ENCODE peak calls at places on chromosome 3, in five cellular contexts. O is A549, A is B cell, Z is GM10248, M is cardiac fibroblast. B is an unnamed sample.

GRCh38 chr3:194283218-194284006 is 67.7 kb downstream of the CPN2 start:
- DNase-seq in O (no peak), A (no peak), Z (no peak), M (peak), B (no peak)

GRCh38 chr3:177061382-177061781 is 135.9 kb downstream of the TBL1XR1 start:
- DNase-seq in O (no peak), A (no peak), Z (no peak), M (peak), B (no peak)

GRCh38 chr3:112289011-112289410 is 5.0 kb downstream of the SLC9C1 start:
- DNase-seq in O (no peak), A (no peak), Z (no peak), M (no peak), B (no peak)

GRCh38 chr3:20066079-20066478 is 25.8 kb downstream of the KAT2B start:
- DNase-seq in O (no peak), A (no peak), Z (no peak), M (no peak), B (no peak)

GRCh38 chr3:168688267-168688666 is 592.5 kb upstream of the GOLIM4 start:
- DNase-seq in O (no peak), A (no peak), Z (no peak), M (no peak), B (no peak)

GRCh38 chr3:109411547-109411946 is 74.2 kb upstream of the DPPA4 start:
- DNase-seq in O (no peak), A (no peak), Z (no peak), M (no peak), B (no peak)

GRCh38 chr3:194135806-194136518 is at the start of gene HES1:
- DNase-seq in O (peak), A (peak), Z (peak), M (peak), B (peak)

GRCh38 chr3:155149494-155149893 is 69.4 kb downstream of the MME start:
- DNase-seq in O (no peak), A (no peak), Z (no peak), M (peak), B (no peak)

GRCh38 chr3:157408499-157409149 is 28.0 kb upstream of the PTX3 start:
- DNase-seq in O (no peak), A (no peak), Z (no peak), M (no peak), B (no peak)

GRCh38 chr3:41863024-41863423 is 98.9 kb downstream of the ULK4 start:
- DNase-seq in O (no peak), A (no peak), Z (no peak), M (no peak), B (no peak)

GRCh38 chr3:49465269-49466034 is 4.6 kb upstream of the DAG1 start:
- DNase-seq in O (no peak), A (no peak), Z (no peak), M (peak), B (peak)

GRCh38 chr3:146507331-146508120 is 36.9 kb downstream of the PLSCR1 start:
- DNase-seq in O (no peak), A (no peak), Z (no peak), M (no peak), B (no peak)

GRCh38 chr3:189947948-189948723 is 172.6 kb downstream of the P3H2 start:
- DNase-seq in O (no peak), A (no peak), Z (peak), M (peak), B (no peak)

GRCh38 chr3:56347219-56347871 is 120.9 kb downstream of the ERC2 start:
- DNase-seq in O (no peak), A (no peak), Z (no peak), M (peak), B (peak)

GRCh38 chr3:151226088-151226563 is 23.1 kb upstream of the GPR171 start:
- DNase-seq in O (no peak), A (no peak), Z (no peak), M (peak), B (no peak)

DNA sequence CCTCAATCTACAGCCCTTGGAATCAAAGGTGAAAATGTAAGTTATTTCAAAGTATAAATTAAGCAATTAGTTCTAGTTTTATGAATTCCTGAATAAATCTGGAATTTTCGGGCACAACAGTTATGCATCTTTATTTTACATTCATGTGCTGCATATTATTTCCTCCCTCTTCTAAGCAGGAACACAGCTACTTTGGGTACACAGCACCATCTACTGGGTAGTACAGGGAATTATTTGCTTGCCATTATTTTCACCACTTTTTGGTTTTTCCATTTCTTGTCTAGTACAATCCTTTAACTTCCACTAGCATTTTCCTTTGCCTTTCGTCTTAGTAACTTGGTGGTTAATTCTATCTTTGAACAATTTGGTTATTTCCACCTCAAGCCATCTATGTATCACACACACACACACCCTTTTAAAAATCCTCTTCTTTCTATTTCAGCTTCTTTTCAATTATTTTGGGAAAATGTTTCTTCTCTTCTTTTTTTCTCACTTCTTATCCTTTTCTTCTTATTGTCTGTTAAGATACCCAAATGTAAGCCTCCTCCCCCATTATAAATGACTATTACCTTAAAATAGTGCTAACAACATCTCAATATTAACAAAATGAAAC is 451.0 kb downstream of the MFSD1 start:
- DNase-seq in O (peak), A (peak), Z (peak), M (peak), B (no peak)
- TF ChIP-seq CTCF in O (peak), A (peak), Z (peak), M (peak), B (peak)

DNA sequence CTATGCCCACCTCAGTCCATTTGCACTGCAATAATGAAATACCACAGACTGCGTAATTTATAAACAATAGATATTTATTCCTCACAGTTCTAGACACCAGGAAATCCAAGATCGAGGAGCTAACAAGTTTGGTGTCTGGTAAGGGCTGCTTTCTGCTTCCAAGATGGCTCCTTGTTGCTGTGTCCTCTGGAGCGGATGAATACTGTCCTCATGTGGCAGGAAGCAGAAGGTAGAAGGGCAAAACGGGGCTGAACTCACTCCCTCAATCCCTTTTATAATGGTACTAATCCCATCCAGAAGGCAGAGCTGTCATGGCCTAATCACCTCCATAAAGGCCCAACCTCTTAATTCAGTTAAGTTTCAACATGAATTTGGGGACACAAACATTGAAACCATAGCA is 75.3 kb downstream of the P2RY1 start:
- DNase-seq in O (no peak), A (no peak), Z (no peak), M (peak), B (no peak)
- TF ChIP-seq CTCF in O (no peak), A (no peak), Z (no peak), M (no peak), B (no peak)

GRCh38 chr3:60839242-60839641 is 412.0 kb downstream of the FHIT start:
- DNase-seq in O (no peak), A (no peak), Z (no peak), M (no peak), B (no peak)
- TF ChIP-seq CTCF in O (no peak), A (no peak), Z (no peak), M (no peak), B (no peak)

GRCh38 chr3:45001738-45002137 is 24.4 kb upstream of the CLEC3B start:
- DNase-seq in O (no peak), A (no peak), Z (no peak), M (no peak), B (no peak)
- TF ChIP-seq CTCF in O (no peak), A (no peak), Z (no peak), M (no peak), B (peak)

B was measured in stomach.